ENCODE peak calls at places on chromosomes 6 and 20, in four cellular contexts. Q is ovary, K is fibroblast of lung, H is Panc1. V is an unnamed sample.

GRCh38 chr20:41395669-41396664 is 29.3 kb upstream of the EMILIN3 start:
- DNase-seq in Q (peak; percentile 68), K (no peak), H (no peak), V (peak; percentile 37)

GRCh38 chr20:2210646-2211556 is 84.9 kb upstream of the TGM3 start:
- DNase-seq in Q (no peak), K (peak; percentile 30), H (no peak), V (no peak)

GRCh38 chr20:19433371-19434316 is 221.2 kb downstream of the SLC24A3 start:
- DNase-seq in Q (no peak), K (peak; percentile 16), H (no peak), V (no peak)

GRCh38 chr6:99458319-99458718 is 33.2 kb upstream of the PNISR start:
- DNase-seq in Q (no peak), K (peak; percentile 34), H (no peak), V (no peak)

GRCh38 chr6:72619883-72620696 is 1.8 kb upstream of the KCNQ5 start:
- DNase-seq in Q (no peak), K (no peak), H (no peak), V (peak; percentile 65)

GRCh38 chr20:63431944-63432343 is 40.5 kb downstream of the KCNQ2 start:
- DNase-seq in Q (no peak), K (no peak), H (no peak), V (no peak)

GRCh38 chr6:20236899-20237600 is 24.8 kb upstream of the MBOAT1 start:
- DNase-seq in Q (no peak), K (no peak), H (no peak), V (no peak)

GRCh38 chr20:45963059-45964011 is 8.7 kb downstream of the ZNF335 start:
- DNase-seq in Q (peak; percentile 42), K (peak; percentile 51), H (no peak), V (no peak)

GRCh38 chr6:152223622-152224021 is 413.5 kb downstream of the SYNE1 start:
- DNase-seq in Q (no peak), K (no peak), H (no peak), V (no peak)

GRCh38 chr6:112781236-112781635 is 434.1 kb downstream of the RFPL4B start:
- DNase-seq in Q (no peak), K (peak; percentile 37), H (no peak), V (no peak)

GRCh38 chr6:32427218-32427617 is 12.5 kb upstream of the HLA-DRA start:
- DNase-seq in Q (no peak), K (no peak), H (no peak), V (no peak)

GRCh38 chr20:50107086-50107645 is 5.8 kb downstream of the UBE2V1 start:
- DNase-seq in Q (no peak), K (no peak), H (no peak), V (no peak)

GRCh38 chr6:115882771-115883170 is 177.9 kb downstream of the FRK start:
- DNase-seq in Q (no peak), K (no peak), H (no peak), V (no peak)

GRCh38 chr6:95280690-95281273 is 296.6 kb upstream of the MANEA start:
- DNase-seq in Q (no peak), K (peak; percentile 47), H (no peak), V (no peak)

GRCh38 chr6:12749531-12750379 is 33.2 kb downstream of the PHACTR1 start:
- DNase-seq in Q (no peak), K (no peak), H (no peak), V (peak; percentile 83)

GRCh38 chr6:154274175-154274574 is 82.4 kb downstream of the IPCEF1 start:
- DNase-seq in Q (no peak), K (no peak), H (no peak), V (no peak)

GRCh38 chr6:154276810-154277577 is 79.6 kb downstream of the IPCEF1 start:
- DNase-seq in Q (no peak), K (peak; percentile 78), H (no peak), V (no peak)

GRCh38 chr6:154277578-154278128 is 79.0 kb downstream of the IPCEF1 start:
- DNase-seq in Q (no peak), K (no peak), H (no peak), V (no peak)
- TF ChIP-seq CTCF in Q (no peak), K (no peak), H (peak; percentile 41), V (no peak)

DNA sequence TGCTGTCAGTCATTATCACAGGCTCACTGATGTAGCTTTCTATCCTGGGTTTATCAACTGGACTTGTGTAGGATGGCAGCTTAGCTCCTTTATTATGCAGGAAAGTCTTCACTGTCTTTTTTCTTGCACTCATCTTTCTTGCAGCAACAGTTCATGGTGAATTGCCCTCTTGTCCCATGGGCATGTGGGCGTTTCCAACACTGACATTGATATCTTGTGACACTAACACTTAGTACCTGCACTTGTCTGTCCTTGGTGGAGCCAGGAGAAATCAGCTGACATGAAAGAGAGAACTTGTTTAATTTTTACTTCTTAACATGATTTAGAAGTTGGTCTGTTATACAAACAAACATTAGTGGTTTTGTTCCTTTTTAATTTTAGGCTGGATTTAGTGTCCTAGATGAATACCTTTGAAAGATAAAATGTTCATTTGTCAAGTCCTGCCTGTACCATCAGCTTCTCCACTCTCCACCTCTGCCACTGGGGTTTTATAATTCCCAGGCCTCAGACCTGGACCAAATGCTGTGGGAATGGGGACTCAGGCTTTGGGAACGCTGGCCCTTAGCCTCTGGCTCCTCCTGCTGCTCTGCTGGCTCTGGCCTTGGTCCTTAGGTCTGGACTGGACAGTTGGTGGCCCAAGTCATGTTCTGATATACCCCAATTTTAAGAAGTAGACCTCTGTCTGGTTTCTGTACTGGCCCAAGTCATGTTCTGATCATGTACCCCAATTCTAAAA is 161.0 kb upstream of the LAMP5 start:
- DNase-seq in Q (no peak), K (no peak), H (no peak), V (no peak)
- TF ChIP-seq CTCF in Q (no peak), K (no peak), H (no peak), V (no peak)

GRCh38 chr6:52362443-52363221 is 681 bp downstream of the PAQR8 start:
- DNase-seq in Q (peak; percentile 69), K (no peak), H (no peak), V (peak; percentile 50)
- TF ChIP-seq CTCF in Q (no peak), K (no peak), H (peak; percentile 21), V (no peak)

GRCh38 chr6:7243188-7243942 is 69.6 kb downstream of the SSR1 start:
- DNase-seq in Q (no peak), K (peak; percentile 71), H (peak; percentile 38), V (no peak)

GRCh38 chr6:7240351-7240750 is 72.6 kb downstream of the SSR1 start:
- DNase-seq in Q (no peak), K (no peak), H (no peak), V (no peak)

GRCh38 chr6:7241160-7241559 is 71.8 kb downstream of the SSR1 start:
- DNase-seq in Q (no peak), K (no peak), H (no peak), V (no peak)

GRCh38 chr6:7242835-7243187 is 70.2 kb downstream of the SSR1 start:
- DNase-seq in Q (no peak), K (no peak), H (no peak), V (no peak)

DNA sequence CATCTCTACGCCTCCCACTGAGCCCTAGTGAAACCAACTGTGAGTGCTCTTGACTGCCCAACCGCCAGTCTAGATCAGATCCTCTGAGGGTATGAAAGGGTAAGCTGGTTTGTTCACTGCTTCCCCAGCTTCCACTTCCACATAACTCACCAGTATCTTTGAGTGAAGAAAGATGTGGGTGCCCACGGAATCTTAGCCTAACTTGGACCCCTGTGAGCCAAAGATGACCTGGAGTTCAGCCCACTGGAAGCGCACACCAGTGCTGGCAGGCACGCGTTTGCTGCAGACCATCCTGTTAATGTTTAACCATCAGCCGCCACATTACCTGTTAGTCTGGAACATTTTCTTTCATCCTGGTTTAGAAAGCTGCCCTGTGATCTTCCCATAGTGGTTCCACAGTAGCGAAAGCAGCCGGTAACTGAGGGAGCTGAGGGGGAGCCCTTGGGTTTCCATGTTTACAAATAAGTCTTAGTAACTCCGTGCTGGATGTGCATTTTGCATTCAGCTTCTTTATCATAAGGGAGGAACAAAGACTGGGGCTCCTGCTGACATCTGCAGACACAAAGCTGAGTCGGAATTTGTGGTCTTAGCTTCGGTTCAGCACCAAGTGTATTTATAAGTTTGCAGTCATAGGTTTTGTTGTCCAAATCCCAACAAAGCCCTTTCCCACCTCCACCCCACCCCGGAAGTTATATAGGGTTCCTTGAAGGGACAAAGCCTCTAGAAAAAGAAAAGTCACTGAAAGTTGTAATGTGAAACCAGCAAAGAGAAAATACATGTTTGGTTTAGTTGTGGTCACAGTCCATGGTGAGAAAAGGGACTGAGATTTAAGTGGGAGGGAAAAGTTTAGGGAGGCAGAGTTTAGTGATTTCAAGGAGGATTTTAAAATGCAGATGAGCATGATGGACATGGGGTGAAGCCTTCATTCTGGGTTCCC is 71.0 kb downstream of the SSR1 start:
- DNase-seq in Q (no peak), K (peak; percentile 48), H (no peak), V (no peak)
- TF ChIP-seq CTCF in Q (no peak), K (no peak), H (no peak), V (no peak)

DNA sequence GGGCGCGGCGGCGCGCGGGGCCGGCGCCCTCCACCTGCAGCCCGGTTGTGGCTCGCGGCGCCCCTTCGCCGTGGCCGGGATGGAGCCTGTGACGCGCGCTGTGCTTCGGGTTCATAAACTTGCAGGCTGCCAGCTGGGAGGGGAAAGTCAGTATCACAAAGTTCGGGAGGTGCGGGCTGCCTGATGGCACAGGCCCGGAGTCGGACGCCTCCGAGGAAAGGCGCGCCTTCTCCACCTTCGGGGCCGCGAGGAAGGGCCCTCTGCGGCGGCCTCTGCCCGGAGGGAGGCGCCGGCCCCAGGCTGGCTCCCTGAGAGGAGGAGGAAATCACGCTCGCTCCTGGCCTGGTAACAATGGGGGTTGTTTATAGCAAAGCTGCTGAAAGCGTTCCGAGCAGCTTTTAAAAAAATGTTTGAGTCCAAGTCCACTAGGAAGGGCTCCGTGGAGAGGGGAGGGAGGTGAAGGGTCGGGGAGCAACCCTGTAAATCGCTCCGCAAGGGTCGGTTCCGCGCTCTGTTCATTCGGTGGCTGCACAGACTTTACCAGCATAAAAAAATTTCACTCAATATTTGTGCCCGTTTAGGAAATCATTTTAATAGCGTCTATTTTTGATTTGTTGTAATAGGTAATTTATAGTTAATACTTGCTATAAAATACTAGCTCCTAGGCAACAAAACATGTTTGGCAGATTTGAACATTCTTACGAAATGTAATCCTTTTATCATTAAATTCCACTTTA is 1.0 kb downstream of the AFDN start:
- DNase-seq in Q (peak; percentile 75), K (peak; percentile 43), H (no peak), V (peak; percentile 64)
- TF ChIP-seq CTCF in Q (no peak), K (no peak), H (peak; percentile 15), V (no peak)

DNA sequence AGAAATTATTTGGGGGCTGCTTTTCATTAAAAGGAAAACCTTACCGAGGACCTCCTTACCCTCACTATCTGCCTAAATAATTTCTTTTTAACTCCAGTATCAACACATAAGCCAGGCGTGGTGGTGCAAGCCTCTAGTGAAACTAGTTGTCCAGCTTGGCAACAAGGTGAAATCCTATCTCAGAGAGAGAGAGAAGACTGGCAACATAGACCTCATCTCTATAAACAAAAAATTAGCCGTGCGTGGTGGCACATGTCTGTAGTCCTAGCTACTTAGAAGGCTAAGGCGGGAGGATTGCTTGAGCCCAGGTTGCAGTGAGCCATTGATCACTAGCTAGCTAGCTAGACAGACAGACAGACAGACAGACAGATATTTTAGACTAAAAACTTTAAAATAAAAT is 92.5 kb downstream of the ARMC2 start:
- DNase-seq in Q (no peak), K (no peak), H (no peak), V (no peak)
- TF ChIP-seq CTCF in Q (no peak), K (no peak), H (no peak), V (no peak)

V was measured in glutamatergic neuron.